ENCODE peak calls at places on chromosomes 13 and 19, in ten cellular contexts. T is choroid plexus epithelial cell; Z is stimulated activated CD8-positive, alpha-beta memory T cell treated with anti-CD3 and anti-CD28 coated beads, Interleukin-7, amount 100 ng/mL, for 24 hours; Y is HepG2; V is C1 segment of cervical spinal cord; Q is cardiac fibroblast; X is stimulated activated naive CD8-positive, alpha-beta T cell treated with anti-CD3 and anti-CD28 coated beads, Interleukin-15, Interleukin-2, amounts not matched to agents 100 U/mL and 50 U/mL, for 24 hours; F is heart left ventricle; C is memory B cell; R is stimulated activated CD4-positive, alpha-beta T cell treated with anti-CD3 and anti-CD28 coated beads, Interleukin-15, amount 100 ng/mL, for 1 hour. W is an unnamed sample.

GRCh38 chr13:50015263-50015662 is at the start of gene KCNRG:
- DNase-seq in C (no peak), R (no peak), X (no peak), F (no peak), V (no peak), Y (no peak), Z (no peak), Q (peak; percentile 50), T (no peak), W (no peak)

GRCh38 chr13:25249001-25249543 is 38.2 kb downstream of the MTMR6 start:
- DNase-seq in C (no peak), R (no peak), Q (peak; percentile 56), Z (no peak), V (peak; percentile 27), T (peak; percentile 73), Y (peak; percentile 19), X (no peak), F (no peak), W (peak; percentile 6)

GRCh38 chr19:42352216-42352892 is 26.9 kb downstream of the MEGF8 start:
- DNase-seq in F (no peak), C (no peak), V (peak; percentile 68), T (peak; percentile 20), Y (no peak), Q (peak; percentile 7), X (peak; percentile 21), Z (no peak), R (no peak), W (no peak)

GRCh38 chr13:114261328-114261965 is 20.0 kb upstream of the UPF3A start:
- DNase-seq in Y (no peak), R (no peak), Q (no peak), Z (no peak), C (no peak), X (no peak), F (no peak), V (no peak), T (no peak), W (no peak)

GRCh38 chr13:64556391-64556790 is 2673.7 kb downstream of the PCDH9 start:
- DNase-seq in V (no peak), Z (no peak), R (no peak), C (no peak), Y (no peak), T (peak; percentile 8), F (no peak), Q (peak; percentile 18), X (no peak), W (no peak)

GRCh38 chr19:40671404-40671803 is 19.0 kb downstream of the NUMBL start:
- DNase-seq in Q (no peak), R (no peak), Y (no peak), F (peak; percentile 55), T (no peak), Z (no peak), X (no peak), C (no peak), V (no peak), W (no peak)

GRCh38 chr13:50801087-50801931 is 42.2 kb downstream of the DLEU7 start:
- DNase-seq in T (peak; percentile 90), X (peak; percentile 67), F (peak; percentile 70), Z (peak; percentile 11), V (peak; percentile 69), C (peak; percentile 79), R (peak; percentile 8), Y (peak; percentile 57), Q (peak; percentile 90), W (peak; percentile 26)

GRCh38 chr19:29285878-29286277 is 72.9 kb upstream of the UQCRFS1 start:
- DNase-seq in Z (no peak), C (no peak), V (peak; percentile 49), F (no peak), X (peak; percentile 7), Q (no peak), Y (no peak), R (no peak), T (no peak), W (no peak)

GRCh38 chr13:103236213-103236612 is 170.0 kb upstream of the SLC10A2 start:
- DNase-seq in C (no peak), R (no peak), F (no peak), V (no peak), Y (no peak), X (no peak), Z (no peak), T (peak; percentile 32), Q (peak; percentile 52), W (no peak)

GRCh38 chr13:93227280-93227905 is 786 bp downstream of the GPC6 start:
- DNase-seq in F (no peak), Q (peak; percentile 54), X (no peak), Y (peak; percentile 28), V (peak; percentile 61), T (peak; percentile 65), Z (no peak), C (no peak), R (no peak), W (no peak)

GRCh38 chr13:35888327-35888940 is 242.7 kb downstream of the DCLK1 start:
- DNase-seq in Q (no peak), V (no peak), Y (no peak), X (no peak), R (no peak), C (no peak), F (no peak), T (peak; percentile 31), Z (no peak), W (no peak)

GRCh38 chr19:36113895-36114762 is 546 bp downstream of the POLR2I start:
- DNase-seq in Z (peak; percentile 15), Y (no peak), V (peak; percentile 63), C (peak; percentile 16), X (peak; percentile 25), F (peak; percentile 43), Q (peak; percentile 35), T (peak; percentile 24), R (no peak), W (no peak)

GRCh38 chr19:17063412-17063811 is 11.8 kb downstream of the HAUS8 start:
- DNase-seq in Q (no peak), R (no peak), V (no peak), F (no peak), X (no peak), Z (no peak), C (no peak), Y (no peak), T (no peak), W (no peak)

GRCh38 chr19:821228-821975 is at the start of gene PLPPR3:
- DNase-seq in Z (no peak), V (no peak), T (no peak), Y (no peak), Q (no peak), C (no peak), R (no peak), F (no peak), X (no peak), W (peak; percentile 59)

GRCh38 chr19:45323671-45324081 is 1.0 kb upstream of the CKM start:
- DNase-seq in V (no peak), Y (no peak), F (peak; percentile 84), T (no peak), R (no peak), Z (no peak), X (no peak), C (no peak), Q (no peak), W (no peak)